ENCODE peak calls at places on chromosomes 2 and 18, in four cellular contexts. Z is AG04450, D is OCI-LY7, X is A549. T is an unnamed sample.

GRCh38 chr2:159064446-159065301 is 96.2 kb downstream of the TANC1 start:
- DNase-seq in Z (no peak), D (no peak), X (no peak), T (no peak)

GRCh38 chr2:223122706-223123265 is 70.8 kb downstream of the KCNE4 start:
- DNase-seq in Z (no peak), D (no peak), X (no peak), T (no peak)

GRCh38 chr18:44518666-44519065 is 162.0 kb upstream of the SETBP1 start:
- DNase-seq in Z (no peak), D (no peak), X (no peak), T (no peak)

GRCh38 chr2:79935771-79936657 is 368.5 kb downstream of the LRRTM1 start:
- DNase-seq in Z (peak; percentile 44), D (peak; percentile 41), X (peak; percentile 9), T (peak; percentile 47)

GRCh38 chr2:28326469-28326805 is 66.2 kb upstream of the FOSL2 start:
- DNase-seq in Z (no peak), D (no peak), X (no peak), T (no peak)

GRCh38 chr2:112836695-112837117 is at the start of gene IL1B:
- DNase-seq in Z (peak; percentile 23), D (no peak), X (no peak), T (no peak)

GRCh38 chr2:240137596-240138274 is 1.6 kb upstream of the COPS9 start:
- DNase-seq in Z (no peak), D (no peak), X (no peak), T (peak; percentile 3)

GRCh38 chr2:36423172-36423571 is 67.6 kb downstream of the CRIM1 start:
- DNase-seq in Z (no peak), D (no peak), X (no peak), T (no peak)

GRCh38 chr18:25248755-25249154 is 103.2 kb downstream of the ZNF521 start:
- DNase-seq in Z (no peak), D (no peak), X (no peak), T (no peak)

GRCh38 chr2:64985457-64985856 is 3.7 kb upstream of the SLC1A4 start:
- DNase-seq in Z (no peak), D (no peak), X (no peak), T (no peak)

GRCh38 chr2:3282056-3282998 is 95.3 kb downstream of the EIPR1 start:
- DNase-seq in Z (peak; percentile 23), D (no peak), X (no peak), T (no peak)

GRCh38 chr18:22504665-22505064 is 87.0 kb upstream of the CTAGE1 start:
- DNase-seq in Z (no peak), D (no peak), X (peak; percentile 14), T (no peak)

GRCh38 chr2:26640331-26640745 is 828 bp downstream of the CIB4 start:
- DNase-seq in Z (no peak), D (no peak), X (no peak), T (no peak)

GRCh38 chr2:40741532-40741931 is 289.6 kb upstream of the SLC8A1 start:
- DNase-seq in Z (no peak), D (no peak), X (no peak), T (no peak)

GRCh38 chr18:653512-653911 is 3.9 kb upstream of the TYMS start:
- DNase-seq in Z (no peak), D (no peak), X (no peak), T (no peak)

GRCh38 chr2:49270091-49270490 is 115.8 kb upstream of the FSHR start:
- DNase-seq in Z (no peak), D (no peak), X (no peak), T (no peak)
- TF ChIP-seq CTCF in Z (no peak), D (no peak), X (no peak), T (no peak)

DNA sequence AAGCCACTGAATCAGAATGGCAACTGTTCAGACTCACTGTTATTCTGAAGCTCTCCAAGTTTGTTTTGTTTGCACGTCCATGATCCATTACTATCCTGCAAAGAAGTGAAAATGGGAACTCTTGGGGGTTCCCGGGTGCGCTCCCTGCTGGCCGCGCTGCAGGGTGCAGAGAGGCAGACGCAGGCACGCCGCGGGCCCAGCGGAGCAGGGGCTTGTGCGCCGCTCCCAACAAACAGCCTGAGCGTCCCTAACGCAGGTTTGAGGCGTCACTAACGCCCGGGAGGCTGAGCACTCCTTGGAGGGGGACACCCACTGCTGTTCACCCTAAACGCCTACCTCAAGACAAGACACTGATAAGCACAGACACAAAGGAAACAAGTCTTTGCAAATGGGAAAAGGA is 14.3 kb upstream of the PIEZO2 start:
- DNase-seq in Z (no peak), D (no peak), X (peak; percentile 18), T (no peak)
- TF ChIP-seq CTCF in Z (peak; percentile 67), D (peak; percentile 69), X (peak; percentile 48), T (no peak)

GRCh38 chr2:165970663-165971062 is 17.1 kb upstream of the TTC21B start:
- DNase-seq in Z (no peak), D (no peak), X (no peak), T (no peak)
- TF ChIP-seq CTCF in Z (no peak), D (peak; percentile 34), X (no peak), T (no peak)

GRCh38 chr2:229805559-229805958 is 91.2 kb upstream of the DNER start:
- DNase-seq in Z (no peak), D (no peak), X (no peak), T (no peak)

GRCh38 chr2:229798446-229799147 is 84.2 kb upstream of the DNER start:
- DNase-seq in Z (no peak), D (no peak), X (no peak), T (no peak)

GRCh38 chr2:229800997-229801754 is 86.8 kb upstream of the DNER start:
- DNase-seq in Z (peak; percentile 15), D (peak; percentile 72), X (peak; percentile 49), T (peak; percentile 71)

GRCh38 chr2:229802785-229803184 is 88.4 kb upstream of the DNER start:
- DNase-seq in Z (no peak), D (no peak), X (no peak), T (no peak)
- TF ChIP-seq CTCF in Z (no peak), D (no peak), X (no peak), T (no peak)

GRCh38 chr2:193506035-193506434 is 1311.3 kb upstream of the TMEFF2 start:
- DNase-seq in Z (no peak), D (no peak), X (no peak), T (no peak)

GRCh38 chr2:193505620-193506019 is 1310.9 kb upstream of the TMEFF2 start:
- DNase-seq in Z (no peak), D (no peak), X (no peak), T (no peak)

GRCh38 chr2:193496786-193497185 is 1302.1 kb upstream of the TMEFF2 start:
- DNase-seq in Z (no peak), D (no peak), X (no peak), T (no peak)

GRCh38 chr2:193502363-193503035 is 1307.8 kb upstream of the TMEFF2 start:
- DNase-seq in Z (no peak), D (no peak), X (no peak), T (no peak)
- TF ChIP-seq CTCF in Z (no peak), D (no peak), X (no peak), T (no peak)

DNA sequence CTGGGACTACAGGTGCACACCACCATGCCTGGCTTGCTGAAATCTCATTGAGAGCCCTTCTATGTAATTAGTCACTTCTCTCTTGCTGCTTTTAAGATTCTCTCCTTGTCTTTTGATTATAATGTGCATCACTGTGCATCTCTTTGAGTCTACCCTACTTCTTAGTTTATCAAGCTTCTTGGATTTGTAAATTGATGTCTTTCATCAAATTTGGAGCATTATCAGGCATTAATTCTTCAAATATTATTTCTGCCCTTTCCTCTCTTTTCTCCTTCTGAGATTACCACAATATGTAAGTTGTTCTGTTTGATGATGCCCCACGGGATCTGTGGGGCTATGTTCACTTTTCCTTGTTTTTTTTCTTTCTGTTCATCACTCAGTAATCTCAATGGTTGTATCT is 9.0 kb upstream of the MARCO start:
- DNase-seq in Z (no peak), D (no peak), X (no peak), T (no peak)
- TF ChIP-seq CTCF in Z (no peak), D (no peak), X (no peak), T (no peak)

GRCh38 chr2:72952110-72952823 is 34.9 kb downstream of the EMX1 start:
- DNase-seq in Z (no peak), D (no peak), X (no peak), T (no peak)
- TF ChIP-seq CTCF in Z (no peak), D (peak; percentile 34), X (no peak), T (peak; percentile 9)

T was measured in DND-41.